ENCODE peak calls at places on chromosomes 12 and 14, in eight cellular contexts. M, W, J, X, O, Q, Z and R are unnamed samples.

GRCh38 chr12:60172266-60172665 is 576.4 kb downstream of the SLC16A7 start:
- DNase-seq in M (no peak), W (no peak), J (no peak), X (no peak), O (no peak), Q (no peak), Z (no peak), R (no peak)

GRCh38 chr12:74171478-74171909 is 366.1 kb upstream of the ATXN7L3B start:
- DNase-seq in M (no peak), W (no peak), J (no peak), X (no peak), O (no peak), Q (no peak), Z (no peak), R (no peak)

GRCh38 chr12:88052686-88053085 is 23.5 kb upstream of the C12orf50 start:
- DNase-seq in M (no peak), W (no peak), J (no peak), X (no peak), O (no peak), Q (peak; percentile 62), Z (peak; percentile 43), R (no peak)

GRCh38 chr12:53481957-53482586 is 17.2 kb downstream of the MAP3K12 start:
- DNase-seq in M (no peak), W (no peak), J (peak; percentile 63), X (no peak), O (no peak), Q (peak; percentile 89), Z (no peak), R (no peak)

GRCh38 chr12:77893918-77894317 is 63.2 kb downstream of the NAV3 start:
- DNase-seq in M (no peak), W (no peak), J (peak; percentile 11), X (no peak), O (no peak), Q (no peak), Z (no peak), R (no peak)

GRCh38 chr12:57159341-57159740 is 11.9 kb upstream of the LRP1-AS start:
- DNase-seq in M (no peak), W (no peak), J (no peak), X (no peak), O (no peak), Q (no peak), Z (peak; percentile 47), R (no peak)

GRCh38 chr12:48958049-48958388 is 732 bp upstream of the ARF3 start:
- DNase-seq in M (no peak), W (no peak), J (no peak), X (no peak), O (no peak), Q (no peak), Z (no peak), R (no peak)

GRCh38 chr14:81737938-81738337 is 204.3 kb upstream of the SEL1L start:
- DNase-seq in M (no peak), W (no peak), J (no peak), X (no peak), O (no peak), Q (peak; percentile 3), Z (no peak), R (no peak)

GRCh38 chr12:53064613-53065415 is 14.4 kb downstream of the SPRYD3 start:
- DNase-seq in M (peak; percentile 44), W (no peak), J (no peak), X (peak; percentile 14), O (peak; percentile 38), Q (no peak), Z (peak; percentile 74), R (no peak)

GRCh38 chr14:97058071-97058470 is 260.9 kb downstream of the VRK1 start:
- DNase-seq in M (no peak), W (no peak), J (no peak), X (no peak), O (no peak), Q (no peak), Z (no peak), R (no peak)

GRCh38 chr14:21205678-21206581 is 50.1 kb upstream of the OR5AU1 start:
- DNase-seq in M (no peak), W (no peak), J (no peak), X (no peak), O (no peak), Q (no peak), Z (no peak), R (no peak)

GRCh38 chr14:53491256-53491905 is 338.3 kb upstream of the DDHD1 start:
- DNase-seq in M (no peak), W (no peak), J (no peak), X (no peak), O (no peak), Q (no peak), Z (no peak), R (no peak)

GRCh38 chr14:91373591-91374245 is 43.9 kb downstream of the CCDC88C start:
- DNase-seq in M (no peak), W (peak; percentile 57), J (no peak), X (no peak), O (no peak), Q (no peak), Z (no peak), R (no peak)

GRCh38 chr14:77186911-77187648 is 5.5 kb downstream of the TMEM63C start:
- DNase-seq in M (no peak), W (no peak), J (no peak), X (no peak), O (no peak), Q (peak; percentile 71), Z (no peak), R (no peak)

GRCh38 chr12:105561981-105562726 is 231.7 kb downstream of the C12orf75 start:
- DNase-seq in M (peak; percentile 27), W (no peak), J (peak; percentile 72), X (peak; percentile 15), O (peak; percentile 73), Q (peak; percentile 78), Z (peak; percentile 84), R (no peak)

GRCh38 chr12:127149226-127149964 is 1117.6 kb upstream of the TMEM132C start:
- DNase-seq in M (no peak), W (no peak), J (no peak), X (no peak), O (no peak), Q (no peak), Z (no peak), R (no peak)

GRCh38 chr14:39739796-39740195 is 307.6 kb upstream of the FBXO33 start:
- DNase-seq in M (no peak), W (no peak), J (no peak), X (no peak), O (no peak), Q (no peak), Z (peak; percentile 64), R (no peak)

DNA sequence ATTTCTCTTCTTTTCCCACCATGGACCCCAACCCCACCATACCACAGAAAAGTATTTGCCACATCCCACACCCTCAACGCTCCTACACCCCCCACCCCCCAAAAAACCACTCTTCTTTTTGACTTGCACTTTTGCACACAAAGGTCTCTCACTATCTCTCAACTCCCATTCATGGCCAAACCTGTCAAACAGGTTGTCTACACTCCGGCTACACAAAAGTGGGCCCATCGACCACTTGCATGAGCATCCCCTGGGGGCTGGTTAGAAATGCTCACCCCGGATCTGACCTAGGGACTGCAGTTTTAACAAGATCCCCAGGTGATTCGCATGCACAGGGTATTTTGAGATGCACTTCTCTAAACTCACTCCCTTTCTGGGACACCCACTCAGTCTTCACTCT is 248.2 kb downstream of the DPF3 start:
- DNase-seq in M (no peak), W (no peak), J (no peak), X (no peak), O (no peak), Q (peak; percentile 27), Z (no peak), R (no peak)
- H3K27ac ChIP-seq in M (no peak overlapping the region), W (no peak overlapping the region), J (no peak overlapping the region), X (no peak overlapping the region), O (no peak overlapping the region), Q (no peak overlapping the region), Z (no peak overlapping the region), R (no peak overlapping the region)

GRCh38 chr14:78355109-78355508 is 184.9 kb downstream of the NRXN3 start:
- DNase-seq in M (no peak), W (no peak), J (no peak), X (no peak), O (no peak), Q (peak; percentile 51), Z (no peak), R (no peak)

GRCh38 chr14:78363008-78363407 is 192.8 kb downstream of the NRXN3 start:
- DNase-seq in M (no peak), W (no peak), J (no peak), X (no peak), O (no peak), Q (no peak), Z (no peak), R (no peak)

GRCh38 chr14:78358631-78359030 is 188.5 kb downstream of the NRXN3 start:
- DNase-seq in M (no peak), W (no peak), J (no peak), X (no peak), O (no peak), Q (no peak), Z (no peak), R (no peak)

GRCh38 chr14:78356406-78356805 is 186.2 kb downstream of the NRXN3 start:
- DNase-seq in M (no peak), W (no peak), J (no peak), X (no peak), O (no peak), Q (peak; percentile 21), Z (no peak), R (no peak)

DNA sequence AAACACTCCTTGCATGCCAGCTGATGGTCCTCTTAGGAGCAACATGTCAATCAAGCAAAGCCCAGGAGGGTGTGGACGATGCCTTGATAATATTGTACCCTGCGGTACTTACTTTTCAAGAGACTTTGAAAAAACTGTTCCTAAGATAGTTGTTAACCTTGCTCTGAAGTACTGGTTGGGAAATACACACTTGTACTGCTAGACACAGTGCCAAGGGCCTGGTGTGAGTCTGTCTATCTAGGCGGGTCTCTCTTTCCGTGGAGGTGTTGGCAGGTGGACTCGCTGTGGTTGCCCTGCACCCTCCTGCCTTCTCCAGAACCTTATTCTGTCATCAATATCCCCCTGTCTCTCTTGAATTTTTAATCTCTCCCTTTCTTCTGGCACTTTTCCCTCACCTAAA is 189.4 kb downstream of the NRXN3 start:
- DNase-seq in M (no peak), W (no peak), J (no peak), X (no peak), O (no peak), Q (no peak), Z (no peak), R (no peak)
- H3K4me3 ChIP-seq in M (no peak overlapping the region), W (no peak overlapping the region), J (no peak overlapping the region), X (no peak overlapping the region), O (no peak overlapping the region), Q (no peak overlapping the region), Z (no peak overlapping the region), R (no peak overlapping the region)

DNA sequence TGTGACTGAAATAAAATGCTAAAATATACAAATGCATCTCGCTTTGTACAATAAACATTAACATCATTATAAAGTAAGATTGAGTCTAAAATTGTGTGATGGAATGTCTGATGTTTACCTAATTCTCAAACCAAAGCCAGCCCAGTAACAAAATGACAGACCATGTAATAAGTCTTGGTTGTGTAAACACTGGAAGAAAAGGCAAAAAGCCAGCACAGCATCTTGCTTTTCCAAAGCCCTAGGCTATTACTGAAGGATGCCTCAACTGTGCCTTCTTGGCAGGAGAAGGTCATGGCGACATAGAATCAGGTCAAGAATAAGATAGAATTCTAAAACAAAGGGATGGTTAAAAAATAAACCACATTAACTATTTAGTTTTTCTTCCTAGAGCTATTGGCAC is 169.6 kb downstream of the EGLN3 start:
- DNase-seq in M (no peak), W (no peak), J (no peak), X (no peak), O (no peak), Q (no peak), Z (no peak), R (no peak)
- H3K4me1 ChIP-seq in M (no peaks in the 10 kb centered on the region), W (no peaks in the 10 kb centered on the region), J (no peaks in the 10 kb centered on the region), X (no peaks in the 10 kb centered on the region), O (no peaks in the 10 kb centered on the region), Q (no peaks in the 10 kb centered on the region), Z (no peaks in the 10 kb centered on the region), R (no peaks in the 10 kb centered on the region)

GRCh38 chr12:114408415-114408814 is 2.5 kb upstream of the TBX5 start:
- DNase-seq in M (no peak), W (no peak), J (no peak), X (no peak), O (no peak), Q (peak; percentile 21), Z (no peak), R (no peak)
- H3K27ac ChIP-seq in M (no peak overlapping the region), W (no peak overlapping the region), J (no peak overlapping the region), X (peak overlapping the region; percentile 91), O (no peak overlapping the region), Q (no peak overlapping the region), Z (peak overlapping the region; percentile 91), R (no peak overlapping the region)